ENCODE peak calls at places on chromosomes 4 and X, in seven cellular contexts. I is GM12891; P is stimulated activated CD4-positive, alpha-beta T cell treated with anti-CD3 and anti-CD28 coated beads, Interleukin-2, amount 100 ng/mL, for 24 hours; M is neuronal stem cell; Y is activated CD8-positive, alpha-beta memory T cell treated with anti-CD3 and anti-CD28 coated beads for 1 hour; H is amniotic stem cell; W is ELR. L is an unnamed sample.

GRCh38 chrX:7926501-7926900 is 712 bp downstream of the PNPLA4 start:
- DNase-seq in M (no peak), Y (no peak), I (no peak), P (no peak), W (peak), H (no peak), L (no peak)

GRCh38 chrX:56803849-56804681 is 75.0 kb downstream of the NBDY start:
- DNase-seq in P (no peak), I (no peak), W (no peak), H (no peak), M (no peak), Y (no peak), L (no peak)

GRCh38 chrX:45757272-45757671 is 556.6 kb upstream of the DIPK2B start:
- DNase-seq in M (no peak), P (no peak), W (peak), Y (no peak), H (no peak), I (no peak), L (no peak)

GRCh38 chrX:122421434-122422121 is 762.5 kb upstream of the GRIA3 start:
- DNase-seq in M (no peak), P (no peak), I (no peak), H (no peak), Y (no peak), W (no peak), L (no peak)

GRCh38 chr4:24395937-24396336 is 188.4 kb downstream of the DHX15 start:
- DNase-seq in P (no peak), Y (no peak), W (no peak), M (no peak), H (no peak), I (no peak), L (no peak)

GRCh38 chrX:31139966-31140365 is 68.1 kb upstream of the FTHL17 start:
- DNase-seq in M (no peak), P (no peak), W (no peak), I (no peak), Y (no peak), H (no peak), L (no peak)

GRCh38 chr4:39085891-39086290 is 23.9 kb downstream of the KLHL5 start:
- DNase-seq in W (peak), H (no peak), M (no peak), Y (no peak), I (no peak), P (no peak), L (no peak)

GRCh38 chrX:1534321-1535168 is 2.4 kb downstream of the P2RY8 start:
- DNase-seq in M (no peak), Y (no peak), I (no peak), W (no peak), P (peak), H (no peak), L (peak)

GRCh38 chr4:184100297-184100885 is 117.3 kb downstream of the ENPP6 start:
- DNase-seq in I (peak), Y (no peak), H (no peak), M (peak), P (no peak), W (peak), L (peak)

GRCh38 chr4:15714141-15714540 is 11.3 kb downstream of the BST1 start:
- DNase-seq in M (no peak), W (no peak), H (no peak), Y (no peak), I (no peak), P (no peak), L (no peak)

L was measured in nephron progenitor cell.